ENCODE peak calls at places on chromosomes 4 and X, in eight cellular contexts. Q, B, I, L, D, R, F and U are unnamed samples.

GRCh38 chr4:165415910-165416309 is 37.1 kb downstream of the CPE start:
- DNase-seq in R (no peak), D (no peak), F (no peak), Q (no peak), B (no peak), L (no peak), I (no peak), U (no peak)

GRCh38 chrX:68684291-68684918 is 36.9 kb downstream of the STARD8 start:
- DNase-seq in R (peak), Q (no peak), F (no peak), L (no peak), D (peak), I (no peak), B (no peak), U (no peak)

GRCh38 chr4:94139931-94140612 is 67.6 kb upstream of the SMARCAD1 start:
- DNase-seq in D (no peak), R (no peak), I (no peak), L (no peak), Q (no peak), B (no peak), F (no peak), U (no peak)

GRCh38 chr4:34861661-34862060 is 1382.7 kb downstream of the ARAP2 start:
- DNase-seq in R (no peak), Q (no peak), F (no peak), I (no peak), L (no peak), D (no peak), B (no peak), U (no peak)

GRCh38 chr4:2416564-2417195 is 1.8 kb downstream of the ZFYVE28 start:
- DNase-seq in I (no peak), L (no peak), D (no peak), F (no peak), Q (no peak), R (peak), B (no peak), U (peak)

GRCh38 chr4:101163936-101164335 is 183.4 kb downstream of the PPP3CA start:
- DNase-seq in L (no peak), R (no peak), D (peak), B (no peak), I (no peak), F (no peak), Q (no peak), U (peak)

GRCh38 chrX:121121021-121121420 is 73.6 kb downstream of the GLUD2 start:
- DNase-seq in R (no peak), L (no peak), D (no peak), F (no peak), I (no peak), B (no peak), Q (no peak), U (no peak)

GRCh38 chrX:124902953-124903352 is 416.7 kb upstream of the TEX13C start:
- DNase-seq in L (no peak), Q (no peak), R (no peak), F (no peak), D (no peak), I (no peak), B (no peak), U (no peak)

GRCh38 chr4:82360298-82361177 is 13.3 kb downstream of the HNRNPD start:
- DNase-seq in Q (no peak), I (peak), R (no peak), D (peak), F (no peak), L (no peak), B (no peak), U (no peak)

GRCh38 chrX:48470110-48470832 is at the start of gene SLC38A5:
- DNase-seq in L (no peak), D (no peak), Q (no peak), R (no peak), F (no peak), I (no peak), B (no peak), U (no peak)